ENCODE peak calls at places on chromosomes 2 and 18, in eight cellular contexts. P is fibroblast of lung; R is CD4-positive, alpha-beta memory T cell; Y is CD8-positive, alpha-beta T cell; C is gastrocnemius medialis; H is bronchial epithelial cell; U is psoas muscle; T is PC-9. L is an unnamed sample. For H3K27me3, the result is how much of the 10 kb centered on the place peaks cover.

GRCh38 chr2:175463639-175464310 is 282.3 kb upstream of the ATP5MC3 start:
- DNase-seq in Y (no peak), R (no peak), P (no peak), U (no peak), T (no peak), H (no peak), C (no peak), L (no peak)

GRCh38 chr2:217789736-217790181 is 213.0 kb downstream of the TNS1 start:
- DNase-seq in R (no peak), U (no peak), C (peak), H (no peak), Y (no peak), T (no peak), P (no peak), L (no peak)

GRCh38 chr2:99066075-99066557 is 75.4 kb upstream of the C2orf15 start:
- DNase-seq in P (peak), T (peak), H (peak), R (peak), Y (no peak), C (no peak), U (no peak), L (no peak)

GRCh38 chr2:145685323-145686050 is 1165.6 kb upstream of the ZEB2 start:
- DNase-seq in Y (no peak), U (no peak), P (peak), C (no peak), H (peak), T (peak), R (no peak), L (peak)

GRCh38 chr2:215435809-215436704 is at the start of gene FN1:
- DNase-seq in T (no peak), P (peak), H (peak), R (peak), U (peak), Y (peak), C (peak), L (peak)

GRCh38 chr2:181656450-181657261 is at the start of gene CERKL:
- DNase-seq in Y (no peak), C (no peak), T (peak), R (no peak), H (peak), P (peak), U (peak), L (no peak)

GRCh38 chr18:34122724-34123334 is 101.9 kb downstream of the NOL4 start:
- DNase-seq in H (peak), Y (no peak), U (no peak), T (no peak), C (no peak), P (peak), R (no peak), L (no peak)

GRCh38 chr2:173903611-173904394 is 61.4 kb downstream of the SP3 start:
- DNase-seq in T (no peak), P (peak), C (no peak), Y (no peak), R (no peak), H (peak), U (no peak), L (no peak)

GRCh38 chr2:96470089-96470488 is 35.1 kb downstream of the NEURL3 start:
- DNase-seq in R (no peak), Y (no peak), T (no peak), C (no peak), U (no peak), P (no peak), H (no peak), L (no peak)

GRCh38 chr18:73895701-73896100 is 251.9 kb downstream of the FBXO15 start:
- DNase-seq in C (no peak), P (no peak), Y (no peak), T (peak), H (peak), R (no peak), U (no peak), L (no peak)

GRCh38 chr2:22601007-22601406 is 784.0 kb upstream of the KLHL29 start:
- DNase-seq in H (no peak), R (no peak), C (no peak), Y (no peak), P (no peak), T (no peak), U (no peak), L (no peak)

DNA sequence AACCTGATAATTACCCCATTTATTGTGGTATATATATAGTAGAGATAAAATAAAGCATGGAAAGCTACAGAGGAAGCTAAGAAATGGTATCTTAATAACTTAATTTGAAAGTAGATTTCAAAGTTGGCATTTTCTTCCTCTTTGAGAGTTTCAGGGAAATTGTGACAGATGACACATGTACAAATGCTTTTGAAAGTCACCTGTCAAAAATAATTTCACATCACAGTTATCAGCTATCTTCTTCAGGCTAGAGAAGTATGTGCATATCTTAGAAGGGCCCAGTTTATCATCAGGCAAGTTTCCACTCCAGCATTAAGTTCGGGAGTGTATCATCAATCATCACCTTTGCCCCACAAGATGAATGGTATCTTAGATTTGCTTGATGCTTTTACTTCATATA is 457.9 kb downstream of the LRRTM4 start:
- DNase-seq in H (no peak), U (no peak), P (no peak), T (no peak), C (no peak), R (no peak), Y (no peak), L (no peak)
- H3K27me3 ChIP-seq in H (under half), U (under half), P (under half), T (under half), C (under half), R (under half), Y (under half), L (under half)

GRCh38 chr2:120389036-120389391 is 43.1 kb downstream of the INHBB start:
- DNase-seq in H (no peak), R (no peak), P (no peak), C (no peak), U (no peak), T (no peak), Y (no peak), L (no peak)
- H3K27me3 ChIP-seq in H (under half), R (under half), P (under half), C (under half), U (under half), T (under half), Y (under half), L (under half)

DNA sequence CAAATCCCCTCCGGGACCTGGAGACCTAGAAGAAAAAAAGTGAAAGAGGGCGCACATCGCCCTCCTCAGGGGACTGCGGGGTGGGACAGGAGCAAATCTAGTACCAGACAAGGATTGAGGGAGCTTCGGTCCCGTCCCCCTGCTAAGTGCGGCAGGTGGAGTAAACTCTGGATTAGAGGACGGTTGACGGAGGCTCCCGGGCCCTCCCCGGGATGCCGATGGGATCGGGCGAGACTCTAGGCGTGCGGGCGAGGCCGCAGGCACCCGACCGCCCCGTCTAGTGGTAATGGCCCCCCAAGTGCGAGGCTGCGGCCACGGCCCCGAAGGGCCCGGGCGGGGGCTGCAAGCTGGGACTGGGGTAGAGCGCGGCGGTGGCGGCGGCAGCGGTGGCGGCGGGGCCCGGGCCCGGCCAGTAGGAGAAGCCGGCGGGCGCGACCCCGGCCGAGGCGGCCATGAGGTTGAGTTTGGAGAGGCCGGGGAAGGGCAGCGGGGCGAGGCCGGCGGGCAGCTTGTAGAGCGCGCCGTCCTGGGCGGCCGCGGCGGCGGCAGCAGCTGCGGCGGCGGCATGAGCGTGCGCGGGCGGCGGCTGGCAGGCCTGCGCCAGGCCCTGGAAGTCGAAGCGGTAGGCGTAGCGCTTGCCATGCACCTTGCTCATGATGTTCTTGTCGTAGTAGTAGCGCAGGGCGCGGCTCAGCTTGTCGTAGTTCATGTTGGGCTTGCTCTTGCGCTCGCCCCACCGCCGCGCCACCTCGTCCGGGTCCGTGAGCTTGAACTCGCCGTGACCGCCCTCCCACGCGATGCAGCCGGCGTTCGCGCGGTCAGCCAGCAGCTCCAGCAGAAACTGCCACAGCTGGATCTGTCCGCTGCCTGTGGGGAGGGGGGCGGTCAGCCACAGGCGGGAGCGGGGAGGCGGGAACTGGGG is 3.3 kb downstream of the FEV start:
- DNase-seq in P (peak), U (no peak), T (no peak), R (no peak), H (peak), Y (no peak), C (no peak), L (no peak)
- H3K27me3 ChIP-seq in P (half or more), U (under half), T (under half), R (under half), H (under half), Y (half or more), C (half or more), L (half or more)

DNA sequence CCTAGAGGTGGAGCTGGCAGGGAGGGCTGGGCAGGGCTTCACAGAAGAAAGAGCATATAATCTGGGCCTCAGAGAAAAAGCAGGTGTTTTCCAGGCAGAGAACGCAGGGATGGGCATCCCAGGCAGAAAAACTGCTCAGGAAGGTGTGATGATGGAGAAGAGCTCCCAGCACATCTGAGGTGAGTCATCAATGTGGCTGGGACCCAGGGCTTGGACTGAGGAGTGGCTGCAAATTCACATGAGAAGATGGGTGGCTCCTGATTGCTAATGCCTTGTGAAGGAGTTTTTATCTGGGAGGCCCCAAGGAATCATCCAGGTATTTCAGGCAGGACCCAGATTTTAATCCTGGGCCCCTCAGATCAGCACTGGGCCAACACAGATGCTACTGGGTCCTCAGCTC is 10.2 kb downstream of the IL1F10 start:
- DNase-seq in R (no peak), T (peak), Y (no peak), H (peak), U (no peak), C (no peak), P (peak), L (no peak)
- H3K27me3 ChIP-seq in R (under half), T (under half), Y (under half), H (under half), U (under half), C (under half), P (under half), L (under half)